ENCODE peak calls at places on chromosomes 3 and 15, in four cellular contexts. One of them, this sample, is unnamed.

GRCh38 chr3:31187380-31187779 is 292.9 kb upstream of the GADL1 start:
- DNase-seq in CD8-positive, alpha-beta T cell: no peak
- DNase-seq in dorsolateral prefrontal cortex: no peak
- DNase-seq in AG09309: no peak
- DNase-seq in this sample: no peak

GRCh38 chr3:183537295-183537730 is 18.2 kb downstream of the KLHL6 start:
- DNase-seq in CD8-positive, alpha-beta T cell: no peak
- DNase-seq in AG09309: peak; percentile 87
- DNase-seq in dorsolateral prefrontal cortex: no peak
- DNase-seq in this sample: peak; percentile 61

GRCh38 chr15:45394681-45395080 is 16.3 kb upstream of the GATM start:
- DNase-seq in AG09309: no peak
- DNase-seq in dorsolateral prefrontal cortex: no peak
- DNase-seq in CD8-positive, alpha-beta T cell: no peak
- DNase-seq in this sample: no peak

GRCh38 chr15:78127882-78128281 is 3.4 kb downstream of the CIB2 start:
- DNase-seq in CD8-positive, alpha-beta T cell: no peak
- DNase-seq in dorsolateral prefrontal cortex: no peak
- DNase-seq in AG09309: no peak
- DNase-seq in this sample: no peak

GRCh38 chr3:125389282-125389681 is 14.2 kb upstream of the ZNF148 start:
- DNase-seq in CD8-positive, alpha-beta T cell: no peak
- DNase-seq in AG09309: no peak
- DNase-seq in dorsolateral prefrontal cortex: no peak
- DNase-seq in this sample: no peak

GRCh38 chr3:48650723-48651122 is 12.0 kb downstream of the CELSR3 start:
- DNase-seq in dorsolateral prefrontal cortex: no peak
- DNase-seq in CD8-positive, alpha-beta T cell: no peak
- DNase-seq in AG09309: no peak
- DNase-seq in this sample: no peak

GRCh38 chr3:196867155-196867506 is 589 bp upstream of the SENP5 start:
- DNase-seq in dorsolateral prefrontal cortex: no peak
- DNase-seq in CD8-positive, alpha-beta T cell: no peak
- DNase-seq in AG09309: no peak
- DNase-seq in this sample: no peak

GRCh38 chr15:40846846-40847224 is 3.0 kb downstream of the SPINT1 start:
- DNase-seq in AG09309: no peak
- DNase-seq in dorsolateral prefrontal cortex: no peak
- DNase-seq in CD8-positive, alpha-beta T cell: no peak
- DNase-seq in this sample: no peak

GRCh38 chr3:14698601-14699244 is 23.8 kb downstream of the C3orf20 start:
- DNase-seq in CD8-positive, alpha-beta T cell: no peak
- DNase-seq in dorsolateral prefrontal cortex: no peak
- DNase-seq in AG09309: no peak
- DNase-seq in this sample: no peak

GRCh38 chr3:31937225-31937624 is 43.8 kb downstream of the OSBPL10 start:
- DNase-seq in AG09309: no peak
- DNase-seq in dorsolateral prefrontal cortex: no peak
- DNase-seq in CD8-positive, alpha-beta T cell: no peak
- DNase-seq in this sample: no peak

GRCh38 chr15:25335279-25335678 is 103.5 kb downstream of the UBE3A start:
- DNase-seq in AG09309: no peak
- DNase-seq in CD8-positive, alpha-beta T cell: no peak
- DNase-seq in dorsolateral prefrontal cortex: no peak
- DNase-seq in this sample: no peak

GRCh38 chr3:186067360-186068242 is 41.3 kb downstream of the ETV5 start:
- DNase-seq in CD8-positive, alpha-beta T cell: no peak
- DNase-seq in AG09309: no peak
- DNase-seq in dorsolateral prefrontal cortex: no peak
- DNase-seq in this sample: no peak
- H3K4me3 ChIP-seq in CD8-positive, alpha-beta T cell: no peak overlapping the region
- H3K4me3 ChIP-seq in AG09309: no peak overlapping the region
- H3K4me3 ChIP-seq in dorsolateral prefrontal cortex: no peak overlapping the region
- H3K4me3 ChIP-seq in this sample: no peak overlapping the region

GRCh38 chr15:65836665-65837064 is 32.6 kb upstream of the RAB11A start:
- DNase-seq in CD8-positive, alpha-beta T cell: no peak
- DNase-seq in AG09309: no peak
- DNase-seq in dorsolateral prefrontal cortex: no peak
- DNase-seq in this sample: no peak

GRCh38 chr15:65832549-65833364 is 36.5 kb upstream of the RAB11A start:
- DNase-seq in CD8-positive, alpha-beta T cell: peak; percentile 12
- DNase-seq in AG09309: peak; percentile 67
- DNase-seq in dorsolateral prefrontal cortex: peak; percentile 53
- DNase-seq in this sample: peak; percentile 95

GRCh38 chr15:65835452-65835851 is 33.8 kb upstream of the RAB11A start:
- DNase-seq in CD8-positive, alpha-beta T cell: no peak
- DNase-seq in dorsolateral prefrontal cortex: no peak
- DNase-seq in AG09309: no peak
- DNase-seq in this sample: no peak

GRCh38 chr15:65834603-65835282 is 34.5 kb upstream of the RAB11A start:
- DNase-seq in AG09309: no peak
- DNase-seq in CD8-positive, alpha-beta T cell: no peak
- DNase-seq in dorsolateral prefrontal cortex: no peak
- DNase-seq in this sample: no peak

DNA sequence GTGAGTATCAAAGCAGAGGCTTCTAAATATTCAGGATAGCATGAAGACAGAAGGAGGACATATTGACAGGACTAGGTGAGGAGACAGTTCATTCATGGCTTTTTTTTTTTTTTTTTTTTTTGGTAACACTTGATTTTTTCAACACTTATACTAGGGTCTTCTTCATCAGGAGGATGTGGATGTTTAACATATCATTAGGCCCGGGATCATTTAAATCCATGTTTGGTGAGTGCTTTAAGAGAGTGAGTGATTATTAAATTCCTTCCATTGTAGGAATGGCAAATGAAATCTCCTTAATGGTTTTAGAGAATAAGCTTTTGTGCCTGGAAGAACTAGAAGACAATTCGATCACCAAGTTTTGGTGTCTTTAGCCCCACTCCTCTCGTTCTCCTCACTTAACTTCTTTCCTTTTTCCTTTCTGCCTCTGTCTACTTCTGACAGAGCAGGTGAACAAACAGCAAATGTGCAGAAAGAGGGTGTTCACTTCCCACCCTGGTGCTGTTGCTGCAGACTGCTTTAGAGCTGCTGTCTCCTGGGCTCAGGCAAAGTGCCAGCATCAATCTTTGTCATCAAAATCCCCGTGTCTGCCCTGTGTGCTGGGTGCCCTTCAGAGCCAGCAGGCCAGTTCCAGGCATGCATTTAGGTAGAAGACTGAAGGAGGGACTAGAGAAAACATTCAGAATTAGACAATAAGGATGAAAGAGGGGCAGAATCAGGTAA is 35.6 kb upstream of the RAB11A start:
- DNase-seq in dorsolateral prefrontal cortex: no peak
- DNase-seq in AG09309: no peak
- DNase-seq in CD8-positive, alpha-beta T cell: no peak
- DNase-seq in this sample: no peak
- H3K4me3 ChIP-seq in dorsolateral prefrontal cortex: no peak overlapping the region
- H3K4me3 ChIP-seq in AG09309: no peak overlapping the region
- H3K4me3 ChIP-seq in CD8-positive, alpha-beta T cell: no peak overlapping the region
- H3K4me3 ChIP-seq in this sample: no peak overlapping the region

DNA sequence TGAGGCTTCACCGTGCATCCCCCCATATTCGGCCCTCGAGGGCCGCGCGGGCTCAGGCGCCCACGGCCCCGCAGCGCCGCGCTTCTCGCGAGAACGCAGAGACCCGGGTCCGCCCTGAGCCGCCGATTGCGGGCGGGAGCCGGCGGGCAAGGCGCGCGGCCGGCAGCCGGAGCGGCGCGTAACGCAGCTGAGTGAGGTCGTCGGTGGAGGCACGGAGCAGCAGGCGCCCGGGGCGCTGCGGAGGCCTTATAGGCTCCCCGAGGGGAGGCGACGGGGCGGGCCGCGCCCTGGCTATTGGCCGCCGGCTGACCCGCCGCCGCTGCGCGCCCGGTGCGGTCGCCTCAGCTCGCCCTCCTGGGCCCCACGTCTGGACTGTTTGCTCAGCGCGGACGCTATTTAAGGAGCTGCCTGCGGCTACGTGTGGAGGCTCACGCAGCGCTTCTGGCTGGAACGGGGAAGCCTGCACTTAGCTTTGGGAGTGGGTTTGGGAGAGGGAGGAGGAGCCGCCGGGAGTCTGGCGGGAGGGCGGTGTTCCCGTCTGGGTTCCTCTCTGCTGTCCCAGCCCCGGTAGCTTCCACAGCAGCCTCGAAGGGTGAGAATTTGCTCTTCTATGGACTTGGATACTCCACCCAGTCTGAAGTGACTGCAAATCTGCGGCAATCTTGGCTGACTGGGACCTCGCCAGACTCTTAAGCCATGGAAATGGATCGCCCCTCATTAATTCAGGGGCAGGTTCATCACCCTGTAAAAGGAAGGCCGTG is at the start of gene PLOD2:
- DNase-seq in dorsolateral prefrontal cortex: peak; percentile 47
- DNase-seq in CD8-positive, alpha-beta T cell: no peak
- DNase-seq in AG09309: peak; percentile 75
- DNase-seq in this sample: peak; percentile 94
- H3K4me3 ChIP-seq in dorsolateral prefrontal cortex: peak within 1 kb of the TSS; percentile 68
- H3K4me3 ChIP-seq in CD8-positive, alpha-beta T cell: peak within 1 kb of the TSS; percentile 13
- H3K4me3 ChIP-seq in AG09309: peak within 1 kb of the TSS; percentile 70
- H3K4me3 ChIP-seq in this sample: peak within 1 kb of the TSS; percentile 92

DNA sequence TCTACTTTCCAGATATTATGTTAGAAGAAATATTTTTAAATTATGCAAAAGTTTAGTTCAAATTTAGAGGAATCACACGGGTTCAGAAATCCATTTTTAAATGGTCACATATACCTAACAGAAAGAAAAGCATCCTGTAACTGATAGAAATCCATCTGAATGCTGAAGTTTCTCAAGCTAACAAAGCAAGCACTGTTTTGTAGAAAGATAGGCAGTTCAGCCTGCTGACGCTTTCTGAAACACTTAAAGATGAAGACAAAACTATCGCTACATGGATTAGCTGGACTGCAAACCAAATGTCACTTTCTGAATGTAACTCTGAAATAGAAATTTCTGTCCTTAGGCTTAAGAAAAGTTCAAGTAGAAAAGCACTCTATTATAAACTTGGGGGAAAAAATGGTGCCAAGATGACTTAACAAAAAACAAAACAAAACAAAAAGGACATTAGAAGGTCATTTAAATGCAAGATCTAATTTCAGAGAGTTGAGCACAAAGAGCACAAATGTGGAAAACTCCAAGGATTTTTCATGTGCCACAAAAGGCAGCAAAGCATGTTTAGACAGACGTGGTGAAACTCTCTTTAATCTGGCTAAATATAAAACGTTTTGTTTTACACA is 1.3 kb downstream of the PLOD2 start:
- DNase-seq in AG09309: no peak
- DNase-seq in CD8-positive, alpha-beta T cell: no peak
- DNase-seq in dorsolateral prefrontal cortex: no peak
- DNase-seq in this sample: no peak
- H3K4me3 ChIP-seq in AG09309: peak overlapping the region; percentile 70
- H3K4me3 ChIP-seq in CD8-positive, alpha-beta T cell: no peak overlapping the region
- H3K4me3 ChIP-seq in dorsolateral prefrontal cortex: peak overlapping the region; percentile 68
- H3K4me3 ChIP-seq in this sample: peak overlapping the region; percentile 92

DNA sequence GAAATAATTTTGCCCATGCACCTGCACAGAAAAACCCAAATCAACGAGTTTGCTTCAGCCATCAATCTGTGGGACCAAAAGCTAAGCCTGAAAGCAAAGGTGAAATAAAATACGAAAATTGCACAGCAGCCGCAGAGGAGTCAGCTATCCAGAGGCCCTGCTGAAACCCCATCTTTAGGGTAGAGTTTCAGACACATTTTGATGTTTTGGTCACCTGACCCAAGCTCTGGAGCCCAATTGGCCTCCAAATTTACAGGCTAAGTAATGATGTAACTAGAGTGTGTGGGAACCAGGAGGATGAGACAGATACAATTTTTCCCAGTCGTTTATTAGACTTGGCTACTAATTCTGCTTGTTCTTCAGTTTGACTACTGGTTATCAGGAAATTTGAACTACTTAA is 308.6 kb upstream of the ATP11B start:
- DNase-seq in CD8-positive, alpha-beta T cell: no peak
- DNase-seq in dorsolateral prefrontal cortex: no peak
- DNase-seq in AG09309: no peak
- DNase-seq in this sample: no peak
- H3K4me3 ChIP-seq in CD8-positive, alpha-beta T cell: no peak overlapping the region
- H3K4me3 ChIP-seq in dorsolateral prefrontal cortex: no peak overlapping the region
- H3K4me3 ChIP-seq in AG09309: no peak overlapping the region
- H3K4me3 ChIP-seq in this sample: no peak overlapping the region

GRCh38 chr15:64755427-64755823 is 20.0 kb downstream of the RBPMS2 start:
- DNase-seq in dorsolateral prefrontal cortex: no peak
- DNase-seq in AG09309: no peak
- DNase-seq in CD8-positive, alpha-beta T cell: no peak
- DNase-seq in this sample: no peak
- H3K4me3 ChIP-seq in dorsolateral prefrontal cortex: no peak overlapping the region
- H3K4me3 ChIP-seq in AG09309: no peak overlapping the region
- H3K4me3 ChIP-seq in CD8-positive, alpha-beta T cell: no peak overlapping the region
- H3K4me3 ChIP-seq in this sample: no peak overlapping the region

GRCh38 chr15:29105151-29105785 is 164.4 kb downstream of the NSMCE3 start:
- DNase-seq in dorsolateral prefrontal cortex: peak; percentile 26
- DNase-seq in CD8-positive, alpha-beta T cell: no peak
- DNase-seq in AG09309: no peak
- DNase-seq in this sample: no peak

GRCh38 chr15:29102911-29103824 is 166.5 kb downstream of the NSMCE3 start:
- DNase-seq in AG09309: no peak
- DNase-seq in dorsolateral prefrontal cortex: no peak
- DNase-seq in CD8-positive, alpha-beta T cell: no peak
- DNase-seq in this sample: no peak

GRCh38 chr15:29106116-29106515 is 163.5 kb downstream of the NSMCE3 start:
- DNase-seq in dorsolateral prefrontal cortex: no peak
- DNase-seq in CD8-positive, alpha-beta T cell: no peak
- DNase-seq in AG09309: no peak
- DNase-seq in this sample: no peak

GRCh38 chr15:29104566-29104880 is 165.1 kb downstream of the NSMCE3 start:
- DNase-seq in AG09309: no peak
- DNase-seq in dorsolateral prefrontal cortex: no peak
- DNase-seq in CD8-positive, alpha-beta T cell: no peak
- DNase-seq in this sample: no peak

DNA sequence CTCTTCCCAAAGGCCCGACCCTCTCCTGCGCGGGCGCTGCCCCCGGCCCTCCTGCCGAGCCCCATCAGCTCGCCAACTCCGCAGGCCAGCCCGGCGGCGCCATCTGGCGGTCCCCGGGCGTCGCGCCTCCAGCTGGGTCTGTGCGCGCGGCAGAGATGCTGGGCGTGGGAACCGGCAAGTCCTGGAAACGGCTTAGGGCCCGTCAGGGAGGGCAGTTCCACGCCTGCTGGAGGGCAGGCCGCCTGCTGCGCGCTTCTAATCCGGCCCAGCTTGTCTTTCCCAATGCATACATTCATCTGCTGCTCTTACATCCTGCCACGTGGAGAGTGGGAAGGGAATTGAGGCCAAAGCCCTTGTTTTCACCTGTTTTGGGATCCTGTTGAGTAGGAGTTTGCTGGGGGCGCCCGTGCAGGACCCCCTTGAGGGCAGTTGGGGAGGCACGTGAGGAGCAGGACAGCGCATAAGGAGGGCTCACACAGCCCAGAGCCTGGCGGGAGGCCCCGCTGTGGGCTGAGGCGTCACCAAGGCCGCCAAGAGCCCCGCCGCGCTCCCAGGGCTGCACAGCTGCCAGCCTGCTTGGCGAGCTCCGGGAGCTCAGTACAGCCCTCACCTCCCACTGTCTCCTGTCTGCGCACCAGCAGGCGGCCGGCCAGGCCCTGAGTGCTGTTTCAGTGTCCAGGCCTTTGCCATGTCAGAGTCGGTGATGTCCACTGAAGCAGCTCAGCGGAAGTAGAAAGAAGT is 165.6 kb downstream of the NSMCE3 start:
- DNase-seq in dorsolateral prefrontal cortex: no peak
- DNase-seq in CD8-positive, alpha-beta T cell: peak; percentile 27
- DNase-seq in AG09309: peak; percentile 7
- DNase-seq in this sample: peak; percentile 57
- H3K4me3 ChIP-seq in dorsolateral prefrontal cortex: no peak overlapping the region
- H3K4me3 ChIP-seq in CD8-positive, alpha-beta T cell: no peak overlapping the region
- H3K4me3 ChIP-seq in AG09309: peak overlapping the region; percentile 17
- H3K4me3 ChIP-seq in this sample: peak overlapping the region; percentile 39

This sample was measured in skeletal muscle cell.